ENCODE peak calls at places on chromosomes 13 and 19, in five cellular contexts. I is H1, Q is A549, B is ovary, V is transverse colon. A is an unnamed sample.

GRCh38 chr13:40624338-40624737 is 42.1 kb downstream of the FOXO1 start:
- DNase-seq in I (no peak), Q (no peak), B (no peak), V (no peak), A (no peak)

GRCh38 chr13:105450784-105451183 is 1084.7 kb downstream of the EFNB2 start:
- DNase-seq in I (no peak), Q (no peak), B (no peak), V (no peak), A (no peak)

GRCh38 chr19:1425102-1425842 is 12.9 kb upstream of the RPS15 start:
- DNase-seq in I (no peak), Q (no peak), B (no peak), V (no peak), A (no peak)

GRCh38 chr19:11479470-11480080 is 1.3 kb downstream of the ELAVL3 start:
- DNase-seq in I (peak), Q (no peak), B (no peak), V (peak), A (no peak)

GRCh38 chr13:77374786-77375185 is 47.9 kb upstream of the MYCBP2 start:
- DNase-seq in I (no peak), Q (no peak), B (no peak), V (no peak), A (no peak)

GRCh38 chr13:47298506-47298905 is 401.7 kb upstream of the HTR2A start:
- DNase-seq in I (no peak), Q (no peak), B (no peak), V (no peak), A (no peak)

GRCh38 chr19:55247621-55248099 is 11.2 kb downstream of the PPP6R1 start:
- DNase-seq in I (no peak), Q (peak), B (no peak), V (peak), A (no peak)

GRCh38 chr13:113660066-113660465 is 2.1 kb upstream of the ATP4B start:
- DNase-seq in I (no peak), Q (no peak), B (no peak), V (no peak), A (no peak)

GRCh38 chr13:26946675-26947342 is 186.2 kb upstream of the GPR12 start:
- DNase-seq in I (no peak), Q (peak), B (no peak), V (no peak), A (no peak)

GRCh38 chr13:21079761-21080730 is 18.7 kb upstream of the LATS2 start:
- DNase-seq in I (no peak), Q (no peak), B (no peak), V (no peak), A (peak)

GRCh38 chr19:51702103-51702753 is 9.1 kb downstream of the SPACA6 start:
- DNase-seq in I (peak), Q (peak), B (peak), V (peak), A (peak)

GRCh38 chr13:114132419-114133121 is at the start of gene RASA3:
- DNase-seq in I (peak), Q (peak), B (peak), V (peak), A (peak)

GRCh38 chr19:56253737-56254136 is 18.8 kb upstream of the EDDM13 start:
- DNase-seq in I (no peak), Q (peak), B (no peak), V (no peak), A (peak)

GRCh38 chr13:35675651-35676050 is 199.2 kb upstream of the MAB21L1 start:
- DNase-seq in I (no peak), Q (no peak), B (no peak), V (no peak), A (no peak)

GRCh38 chr13:40269086-40269485 is 397.4 kb downstream of the FOXO1 start:
- DNase-seq in I (no peak), Q (no peak), B (no peak), V (no peak), A (no peak)

GRCh38 chr19:16595097-16595496 is 22.9 kb upstream of the SLC35E1 start:
- DNase-seq in I (no peak), Q (no peak), B (no peak), V (no peak), A (no peak)

GRCh38 chr13:44620057-44620456 is 43.9 kb upstream of the TSC22D1 start:
- DNase-seq in I (no peak), Q (no peak), B (no peak), V (no peak), A (no peak)

GRCh38 chr19:49390131-49390977 is 2.3 kb downstream of the KASH5 start:
- DNase-seq in I (no peak), Q (no peak), B (no peak), V (no peak), A (no peak)

GRCh38 chr19:42427313-42427712 is at the start of gene LIPE:
- DNase-seq in I (no peak), Q (no peak), B (no peak), V (no peak), A (no peak)

GRCh38 chr13:74979703-74980102 is 502.3 kb downstream of the TBC1D4 start:
- DNase-seq in I (no peak), Q (no peak), B (no peak), V (no peak), A (no peak)

GRCh38 chr19:28940751-28941500 is 272.0 kb downstream of the UQCRFS1 start:
- DNase-seq in I (no peak), Q (no peak), B (no peak), V (no peak), A (no peak)

GRCh38 chr13:48412881-48413351 is at the start of gene LPAR6:
- DNase-seq in I (no peak), Q (no peak), B (peak), V (no peak), A (no peak)

GRCh38 chr19:46788101-46788967 is at the start of gene SLC1A5:
- DNase-seq in I (peak), Q (peak), B (peak), V (peak), A (peak)
- TF ChIP-seq EP300 in I (no peak), Q (peak), B (no peak), V (no peak), A (peak)

DNA sequence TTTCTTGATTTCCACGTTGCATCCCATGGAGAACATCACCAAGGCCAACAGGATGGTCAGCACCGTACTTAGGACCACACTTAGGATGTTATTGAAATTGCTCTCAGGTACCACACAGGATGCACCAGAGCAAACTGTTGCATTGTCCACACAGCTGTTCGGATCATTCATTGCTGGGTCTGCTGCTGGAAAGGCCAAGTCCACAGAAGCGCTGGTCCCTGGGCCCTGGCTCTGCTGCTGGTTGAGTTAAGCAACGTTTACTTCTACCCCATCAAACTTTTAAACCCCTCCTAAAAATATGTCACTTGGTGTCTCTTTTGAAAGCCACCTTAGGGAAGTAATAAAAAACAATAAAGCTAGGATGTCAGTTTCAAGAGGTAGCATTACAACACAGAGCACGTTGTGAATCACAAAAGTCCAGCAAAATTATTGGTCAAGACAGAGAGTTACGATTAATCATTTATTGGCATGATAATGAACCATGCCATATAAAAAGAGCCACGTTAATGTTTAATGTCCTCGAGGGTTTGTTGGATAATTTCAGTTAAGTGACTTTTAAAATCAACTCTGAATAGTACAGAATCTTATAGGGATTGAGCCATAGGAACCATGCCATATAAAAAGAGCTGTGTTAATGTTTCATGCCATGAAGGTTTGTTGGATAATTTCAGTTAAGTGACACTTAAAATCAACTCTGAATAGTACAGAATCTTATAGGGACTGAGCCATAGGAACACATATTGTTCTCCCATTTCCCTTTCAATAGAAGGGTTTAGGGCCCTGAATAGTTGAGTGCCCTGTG is at the start of gene SLC10A2:
- DNase-seq in I (no peak), Q (no peak), B (no peak), V (peak), A (no peak)
- H3K4me3 ChIP-seq in I (no peak), Q (no peak), B (no peak), V (no peak), A (no peak)

GRCh38 chr19:31113250-31113685 is 236.0 kb downstream of the TSHZ3 start:
- DNase-seq in I (no peak), Q (no peak), B (no peak), V (no peak), A (no peak)

GRCh38 chr19:31112158-31112557 is 237.1 kb downstream of the TSHZ3 start:
- DNase-seq in I (no peak), Q (no peak), B (no peak), V (no peak), A (no peak)

GRCh38 chr19:31111741-31112140 is 237.5 kb downstream of the TSHZ3 start:
- DNase-seq in I (no peak), Q (no peak), B (no peak), V (no peak), A (no peak)

GRCh38 chr19:31109626-31110025 is 239.6 kb downstream of the TSHZ3 start:
- DNase-seq in I (no peak), Q (no peak), B (no peak), V (no peak), A (no peak)

GRCh38 chr19:31110331-31110730 is 238.9 kb downstream of the TSHZ3 start:
- DNase-seq in I (peak), Q (no peak), B (peak), V (no peak), A (no peak)
- TF ChIP-seq CTCF in I (peak), Q (no peak), B (no peak), V (no peak), A (no peak)

GRCh38 chr13:49791753-49792549 is 531 bp downstream of the KPNA3 start:
- DNase-seq in I (peak), Q (no peak), B (no peak), V (peak), A (no peak)
- TF ChIP-seq EP300 in I (no peak), Q (no peak), B (no peak), V (no peak), A (no peak)

GRCh38 chr19:3375221-3376088 is 9.1 kb downstream of the NFIC start:
- DNase-seq in I (no peak), Q (no peak), B (peak), V (peak), A (peak)
- H3K4me3 ChIP-seq in I (no peak), Q (no peak), B (peak), V (no peak), A (no peak)

GRCh38 chr13:33723772-33724435 is 94.0 kb upstream of the RFC3 start:
- DNase-seq in I (peak), Q (peak), B (peak), V (peak), A (peak)
- TF ChIP-seq CTCF in I (peak), Q (peak), B (peak), V (peak), A (peak)

DNA sequence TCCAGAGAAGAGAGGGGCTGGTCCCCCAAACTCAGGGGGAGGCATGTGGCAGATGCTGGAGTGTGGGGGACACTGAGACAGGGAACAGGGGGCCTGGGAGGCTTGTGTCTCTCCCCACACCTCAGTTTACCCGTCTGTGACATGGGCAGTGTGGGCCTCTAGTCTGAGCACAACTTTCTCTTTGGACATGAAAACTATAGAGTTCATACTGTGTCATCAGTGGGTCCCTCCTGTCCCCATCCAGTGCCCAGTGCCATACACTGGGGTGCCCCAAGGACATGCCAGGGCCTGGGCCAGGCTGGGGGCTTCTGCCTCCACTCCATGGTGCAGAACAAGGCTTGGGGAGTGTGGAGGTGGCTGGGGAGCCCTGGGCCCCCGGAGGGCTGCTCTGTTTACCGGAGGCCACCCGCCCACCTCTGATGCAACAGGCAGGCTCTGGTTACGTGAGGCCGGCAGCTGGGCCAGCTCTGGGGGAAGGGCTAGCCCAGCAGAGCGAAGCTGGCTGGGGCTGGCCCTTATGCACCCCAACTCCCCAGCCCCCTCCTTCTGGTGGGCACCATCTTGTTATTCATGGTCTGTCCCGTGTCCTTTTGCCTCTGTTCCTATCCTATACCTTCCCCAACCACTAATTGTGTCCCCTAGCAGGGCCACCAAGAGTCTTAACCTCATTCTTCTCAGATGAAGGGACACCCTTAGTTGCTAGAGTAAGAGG is 1.9 kb upstream of the MEF2B start:
- DNase-seq in I (no peak), Q (no peak), B (no peak), V (no peak), A (no peak)
- TF ChIP-seq EP300 in I (no peak), Q (no peak), B (no peak), V (no peak), A (no peak)

DNA sequence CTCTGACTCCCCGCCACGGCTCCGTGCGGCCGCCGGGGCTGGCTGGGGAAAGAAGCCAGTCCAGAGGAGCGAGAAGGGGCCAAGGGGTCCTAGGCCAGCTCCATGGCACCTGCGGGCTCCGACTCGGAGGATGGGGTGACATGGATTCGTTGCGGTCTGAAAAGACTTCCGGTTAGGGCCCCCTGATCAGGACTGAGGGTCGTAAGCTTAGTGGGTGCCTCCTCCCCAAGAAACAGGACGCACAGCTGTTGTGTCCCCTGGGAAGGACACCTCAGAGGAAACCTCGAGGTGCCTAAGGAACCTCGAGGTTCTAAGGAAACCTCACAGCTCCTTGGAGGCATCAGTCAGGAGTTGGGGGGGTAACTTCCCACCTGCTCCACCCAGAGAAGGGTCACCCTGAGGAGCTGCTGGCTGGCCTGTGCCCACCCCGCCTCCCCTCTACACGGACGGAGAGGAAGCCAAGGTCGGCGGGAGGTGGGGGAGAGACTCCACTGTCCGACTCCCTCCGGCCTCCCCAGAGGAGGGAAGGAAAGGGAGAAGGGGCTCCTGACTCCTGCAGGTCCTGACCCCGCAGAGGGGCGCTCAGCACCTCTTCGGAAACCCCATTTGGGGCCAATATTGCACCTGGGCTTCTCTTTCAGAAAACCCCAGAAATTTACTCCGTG is 845 bp downstream of the ATP12A start:
- DNase-seq in I (no peak), Q (no peak), B (no peak), V (no peak), A (no peak)
- H3K4me3 ChIP-seq in I (peak), Q (no peak), B (no peak), V (peak), A (no peak)

GRCh38 chr19:45402469-45403070 is 2.3 kb downstream of the PPP1R13L start:
- DNase-seq in I (peak), Q (peak), B (no peak), V (peak), A (no peak)
- TF ChIP-seq CTCF in I (peak), Q (peak), B (no peak), V (peak), A (peak)